ENCODE peak calls at places on chromosome 21, in six cellular contexts. O, L, K, Y, B and E are unnamed samples.

GRCh38 chr21:44082648-44083436 is 24.4 kb upstream of the PWP2 start:
- ATAC-seq in O (no peak), L (no peak), K (no peak), Y (no peak), B (peak), E (no peak)

GRCh38 chr21:43613755-43614638 is 45.3 kb downstream of the HSF2BP start:
- ATAC-seq in O (no peak), L (no peak), K (peak), Y (peak), B (no peak), E (no peak)

GRCh38 chr21:29250642-29251041 is 48.1 kb upstream of the BACH1 start:
- ATAC-seq in O (no peak), L (no peak), K (no peak), Y (no peak), B (peak), E (no peak)

GRCh38 chr21:39221282-39221996 is 38.2 kb upstream of the PSMG1 start:
- ATAC-seq in O (no peak), L (no peak), K (no peak), Y (no peak), B (no peak), E (no peak)

GRCh38 chr21:28442085-28442484 is 550.6 kb downstream of the LTN1 start:
- ATAC-seq in O (no peak), L (no peak), K (no peak), Y (no peak), B (no peak), E (no peak)

GRCh38 chr21:39082656-39083376 is 100.4 kb downstream of the PSMG1 start:
- ATAC-seq in O (peak), L (peak), K (no peak), Y (no peak), B (no peak), E (no peak)

GRCh38 chr21:25149022-25149421 is 458.3 kb downstream of the MRPL39 start:
- ATAC-seq in O (no peak), L (no peak), K (no peak), Y (no peak), B (no peak), E (no peak)

GRCh38 chr21:44356636-44357035 is 3.2 kb downstream of the TRPM2 start:
- ATAC-seq in O (no peak), L (no peak), K (peak), Y (no peak), B (no peak), E (no peak)

GRCh38 chr21:39852021-39852721 is 15.1 kb upstream of the PCP4 start:
- ATAC-seq in O (no peak), L (no peak), K (no peak), Y (no peak), B (no peak), E (no peak)

GRCh38 chr21:39687069-39687468 is 57.9 kb upstream of the IGSF5 start:
- ATAC-seq in O (no peak), L (no peak), K (no peak), Y (no peak), B (no peak), E (no peak)

GRCh38 chr21:26739189-26739588 is 106.0 kb downstream of the ADAMTS1 start:
- ATAC-seq in O (no peak), L (no peak), K (no peak), Y (no peak), B (peak), E (no peak)

GRCh38 chr21:46202592-46203202 is 18.4 kb upstream of the SPATC1L start:
- ATAC-seq in O (no peak), L (no peak), K (no peak), Y (no peak), B (no peak), E (no peak)

GRCh38 chr21:21184771-21185528 is 186.7 kb downstream of the NCAM2 start:
- ATAC-seq in O (no peak), L (no peak), K (no peak), Y (peak), B (no peak), E (no peak)

GRCh38 chr21:28639742-28640141 is 352.9 kb downstream of the LTN1 start:
- ATAC-seq in O (no peak), L (no peak), K (no peak), Y (no peak), B (no peak), E (no peak)

GRCh38 chr21:41726970-41727783 is 39.7 kb downstream of the RIPK4 start:
- ATAC-seq in O (peak), L (peak), K (no peak), Y (peak), B (peak), E (peak)

GRCh38 chr21:41730399-41730798 is 36.5 kb downstream of the RIPK4 start:
- ATAC-seq in O (no peak), L (no peak), K (no peak), Y (no peak), B (no peak), E (no peak)

GRCh38 chr21:41727784-41728763 is 38.8 kb downstream of the RIPK4 start:
- ATAC-seq in O (peak), L (peak), K (no peak), Y (no peak), B (no peak), E (peak)

GRCh38 chr21:41726630-41726969 is 40.3 kb downstream of the RIPK4 start:
- ATAC-seq in O (peak), L (peak), K (no peak), Y (no peak), B (peak), E (no peak)

DNA sequence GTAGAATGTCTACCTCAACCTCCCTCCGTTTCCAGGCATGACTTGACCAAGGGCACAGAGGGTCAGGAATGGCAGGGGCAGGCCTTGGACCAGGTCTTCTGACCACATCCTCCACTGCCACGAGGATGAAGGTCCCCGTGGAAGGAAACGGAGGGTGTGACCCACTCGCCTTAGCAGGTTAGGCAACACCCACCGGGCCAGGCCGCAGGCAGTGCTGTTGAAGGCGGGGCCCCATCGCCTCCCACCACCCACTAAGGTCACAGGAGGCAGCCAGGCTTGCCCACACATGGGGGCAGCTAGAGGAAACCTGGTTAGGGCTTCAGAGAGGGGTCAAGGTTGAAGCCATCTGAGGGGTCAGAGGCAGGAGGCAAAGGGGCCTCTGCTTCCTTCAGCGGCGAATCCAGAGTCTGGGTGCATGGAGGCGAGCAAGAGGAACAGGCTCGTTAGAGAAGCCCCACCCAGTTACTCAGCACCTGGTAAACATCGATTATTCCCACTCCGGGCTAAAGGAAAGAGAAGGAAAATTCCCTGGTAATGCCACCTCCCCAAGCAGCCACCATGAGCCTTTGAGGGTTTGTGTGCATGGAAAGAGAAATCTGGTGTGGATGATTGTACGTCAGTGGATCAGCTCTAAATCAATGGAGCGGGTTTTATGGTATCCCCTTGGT is 37.0 kb downstream of the RIPK4 start:
- ATAC-seq in O (no peak), L (no peak), K (no peak), Y (no peak), B (no peak), E (no peak)
- TF ChIP-seq CTCF in O (no peak), L (no peak), K (no peak), Y (no peak), B (no peak), E (no peak)

GRCh38 chr21:32182449-32182848 is 96.4 kb downstream of the MIS18A start:
- ATAC-seq in O (no peak), L (no peak), K (no peak), Y (no peak), B (no peak), E (no peak)
- TF ChIP-seq POLR2AphosphoS5 in O (no peak), L (no peak), K (no peak), Y (no peak), B (no peak), E (no peak)

DNA sequence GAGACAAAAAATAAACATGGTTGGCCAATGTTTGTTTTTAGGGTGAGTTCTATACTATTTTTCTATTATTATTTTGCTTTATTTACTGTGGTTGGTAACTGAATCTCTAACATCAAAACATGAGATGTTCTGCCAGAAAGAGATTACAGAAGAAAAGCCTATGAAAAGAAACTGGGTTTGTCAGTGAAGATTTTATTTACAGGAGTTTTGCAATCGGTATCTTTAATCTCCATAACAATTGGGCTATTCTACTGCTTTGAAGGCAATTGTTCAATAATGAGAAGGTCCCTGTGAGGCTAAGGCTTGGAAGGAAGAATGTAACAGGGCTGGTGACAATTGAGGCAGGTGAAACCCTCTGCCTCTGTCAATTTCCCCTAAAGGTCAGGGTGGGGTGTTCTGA is 155.5 kb downstream of the CLIC6 start:
- ATAC-seq in O (no peak), L (no peak), K (no peak), Y (no peak), B (no peak), E (no peak)
- TF ChIP-seq POLR2A in O (no peak), L (no peak), K (no peak), Y (no peak), B (no peak), E (no peak)

GRCh38 chr21:37642493-37642892 is 273.8 kb downstream of the KCNJ6 start:
- ATAC-seq in O (peak), L (peak), K (peak), Y (peak), B (no peak), E (no peak)
- TF ChIP-seq CTCF in O (peak), L (peak), K (peak), Y (peak), B (no peak), E (no peak)